ENCODE peak calls at places on chromosomes 13 and 19, in six cellular contexts. P, C, O, M, G and H are unnamed samples.

GRCh38 chr19:44718441-44719261 is 19.7 kb downstream of the CEACAM16 start:
- DNase-seq in P (peak), C (peak), O (no peak), M (peak), G (no peak), H (peak)

GRCh38 chr13:102128216-102128800 is 273.5 kb downstream of the FGF14 start:
- DNase-seq in P (peak), C (peak), O (no peak), M (peak), G (no peak), H (no peak)

GRCh38 chr19:51460164-51460992 is 2.1 kb upstream of the SIGLEC8 start:
- DNase-seq in P (peak), C (peak), O (no peak), M (no peak), G (peak), H (no peak)

GRCh38 chr19:47267350-47267759 is 7.3 kb upstream of the INAFM1 start:
- DNase-seq in P (no peak), C (no peak), O (no peak), M (no peak), G (no peak), H (no peak)

GRCh38 chr13:109652536-109652935 is 133.8 kb downstream of the IRS2 start:
- DNase-seq in P (peak), C (no peak), O (no peak), M (peak), G (no peak), H (no peak)

GRCh38 chr13:95180513-95181245 is 120.6 kb downstream of the ABCC4 start:
- DNase-seq in P (no peak), C (no peak), O (no peak), M (peak), G (no peak), H (no peak)

GRCh38 chr13:97212540-97213146 is 9.5 kb upstream of the MBNL2 start:
- DNase-seq in P (peak), C (peak), O (no peak), M (peak), G (peak), H (no peak)

GRCh38 chr19:17560205-17560595 is 4.8 kb downstream of the COLGALT1 start:
- DNase-seq in P (peak), C (no peak), O (no peak), M (peak), G (peak), H (no peak)

GRCh38 chr19:13717194-13717643 is 47.1 kb upstream of the MRI1 start:
- DNase-seq in P (peak), C (no peak), O (no peak), M (no peak), G (no peak), H (no peak)

GRCh38 chr19:30551271-30551670 is 179.1 kb downstream of the ZNF536 start:
- DNase-seq in P (no peak), C (peak), O (no peak), M (no peak), G (no peak), H (no peak)

GRCh38 chr13:35714588-35714987 is 238.1 kb upstream of the MAB21L1 start:
- DNase-seq in P (no peak), C (no peak), O (no peak), M (no peak), G (peak), H (no peak)

GRCh38 chr13:26605845-26606244 is 48.4 kb downstream of the WASF3 start:
- DNase-seq in P (no peak), C (peak), O (peak), M (no peak), G (peak), H (no peak)

GRCh38 chr19:21482863-21483276 is 22.5 kb upstream of the ZNF429 start:
- DNase-seq in P (no peak), C (peak), O (peak), M (no peak), G (peak), H (no peak)

GRCh38 chr13:27510082-27510481 is 59.7 kb upstream of the MTIF3 start:
- DNase-seq in P (no peak), C (no peak), O (no peak), M (no peak), G (no peak), H (no peak)

GRCh38 chr19:7853760-7854107 is 20.5 kb downstream of the PRR36 start:
- DNase-seq in P (no peak), C (no peak), O (no peak), M (no peak), G (no peak), H (no peak)

GRCh38 chr19:46784262-46785053 is 3.9 kb downstream of the SLC1A5 start:
- DNase-seq in P (peak), C (peak), O (no peak), M (peak), G (peak), H (peak)

GRCh38 chr19:53621885-53622710 is 9.7 kb upstream of the DPRX start:
- DNase-seq in P (no peak), C (peak), O (no peak), M (no peak), G (peak), H (no peak)

GRCh38 chr19:2503521-2504109 is 27.7 kb downstream of the GADD45B start:
- DNase-seq in P (peak), C (peak), O (no peak), M (peak), G (no peak), H (no peak)

GRCh38 chr19:29215322-29215845 is 2.4 kb upstream of the UQCRFS1 start:
- DNase-seq in P (no peak), C (no peak), O (no peak), M (no peak), G (no peak), H (no peak)

GRCh38 chr19:29216021-29216420 is 3.1 kb upstream of the UQCRFS1 start:
- DNase-seq in P (no peak), C (peak), O (no peak), M (no peak), G (peak), H (no peak)

GRCh38 chr19:29211562-29212416 is 1.2 kb downstream of the UQCRFS1 start:
- DNase-seq in P (peak), C (peak), O (no peak), M (peak), G (peak), H (no peak)

GRCh38 chr19:29214411-29214810 is 1.5 kb upstream of the UQCRFS1 start:
- DNase-seq in P (no peak), C (no peak), O (no peak), M (no peak), G (peak), H (no peak)

DNA sequence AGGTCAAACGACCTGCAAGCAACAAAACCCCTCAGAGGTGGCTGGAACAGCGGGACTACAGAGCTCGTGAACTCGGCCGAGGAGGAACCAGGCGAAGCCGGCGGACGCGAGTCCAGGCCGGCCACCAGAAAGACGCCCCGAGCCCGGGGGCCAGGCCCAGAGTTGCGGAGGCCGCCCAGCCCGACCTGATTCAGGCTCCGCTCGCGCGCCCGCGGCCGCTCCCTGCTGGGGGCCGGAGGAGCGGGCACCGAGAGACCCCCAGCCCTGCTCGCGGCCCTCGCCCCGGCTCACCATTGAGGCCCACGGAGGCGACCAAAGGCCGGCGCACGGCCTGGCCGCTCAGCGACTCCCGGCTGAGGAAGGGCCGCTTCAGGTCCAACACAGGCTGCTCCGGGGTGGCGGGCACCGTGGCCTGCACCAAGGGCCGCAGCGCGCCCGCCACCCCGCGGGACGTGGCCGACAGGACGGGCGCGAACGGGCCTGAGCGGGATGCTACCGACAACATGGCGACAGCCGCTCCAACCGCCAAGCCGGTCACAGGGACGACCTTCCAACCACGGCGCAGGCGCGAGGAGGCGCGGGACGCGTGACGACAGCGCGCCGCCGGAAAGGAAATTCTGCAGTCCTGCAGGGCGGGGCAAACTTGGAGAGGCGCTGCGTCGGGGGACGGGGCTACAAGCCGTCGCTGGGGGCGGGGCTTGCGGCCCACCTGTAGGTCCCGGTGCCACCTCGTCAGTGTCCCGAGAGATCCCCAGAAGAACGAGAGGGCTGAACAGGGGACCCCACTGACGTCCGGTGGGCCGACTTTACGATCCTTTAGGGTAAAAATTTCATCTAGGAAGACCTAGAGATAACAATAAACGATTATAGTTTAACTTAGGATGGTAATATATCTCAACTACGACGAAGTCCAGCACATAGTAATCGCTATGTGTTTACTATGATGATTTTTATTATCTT is at the start of gene UQCRFS1:
- DNase-seq in P (peak), C (peak), O (peak), M (peak), G (peak), H (peak)
- H3K23ac ChIP-seq in P (peak), C (peak), O (no peak), M (no peak), G (no peak), H (peak)

GRCh38 chr19:35247526-35248309 is 1.1 kb upstream of the LSR start:
- DNase-seq in P (no peak), C (peak), O (peak), M (no peak), G (peak), H (peak)
- H3K4me3 ChIP-seq in P (no peak), C (peak), O (peak), M (no peak), G (peak), H (peak)

GRCh38 chr19:6066661-6067646 is 43.3 kb downstream of the RFX2 start:
- DNase-seq in P (peak), C (peak), O (no peak), M (peak), G (peak), H (peak)
- H2BK5ac ChIP-seq in P (no peak), C (no peak), O (no peak), M (no peak), G (no peak), H (no peak)

GRCh38 chr19:16458391-16459128 is 13.2 kb downstream of the EPS15L1 start:
- DNase-seq in P (no peak), C (no peak), O (no peak), M (no peak), G (no peak), H (no peak)
- H3K23ac ChIP-seq in P (no peak), C (no peak), O (no peak), M (peak), G (no peak), H (no peak)

GRCh38 chr13:88802886-88803285 is 1131.7 kb downstream of the SLITRK5 start:
- DNase-seq in P (no peak), C (peak), O (no peak), M (peak), G (peak), H (no peak)
- H3K4me3 ChIP-seq in P (no peak), C (no peak), O (no peak), M (no peak), G (no peak), H (no peak)